ENCODE peak calls at places on chromosome X, in seven cellular contexts. F is SK-MEL-5; T is body of pancreas; K is HT1080; R is effector CD4-positive, alpha-beta T cell; Z is nephron progenitor cell; P is Right ventricle myocardium inferior. H is an unnamed sample.

GRCh38 chrX:24838624-24839023 is 144.9 kb downstream of the POLA1 start:
- DNase-seq in Z (no peak), F (peak; percentile 52), K (peak; percentile 4), R (peak; percentile 3), P (no peak), T (no peak), H (peak; percentile 21)

GRCh38 chrX:24282381-24283121 is 31.3 kb downstream of the SUPT20HL2 start:
- DNase-seq in F (peak; percentile 19), R (no peak), P (no peak), Z (peak; percentile 41), T (peak; percentile 17), K (no peak), H (no peak)

GRCh38 chrX:140815868-140816267 is 106.3 kb downstream of the LINC00632 start:
- DNase-seq in K (peak; percentile 34), T (no peak), F (peak; percentile 4), P (no peak), R (no peak), Z (no peak), H (no peak)

GRCh38 chrX:23954396-23954795 is 46.6 kb downstream of the CXorf58 start:
- DNase-seq in P (no peak), Z (no peak), T (no peak), R (no peak), F (no peak), K (no peak), H (no peak)

GRCh38 chrX:20857746-20858145 is 516.5 kb upstream of the CNKSR2 start:
- DNase-seq in P (no peak), R (no peak), K (peak; percentile 1), T (no peak), F (no peak), Z (no peak), H (no peak)

GRCh38 chrX:150100261-150100660 is 162.0 kb upstream of the EOLA2 start:
- DNase-seq in Z (no peak), T (no peak), K (no peak), P (no peak), F (no peak), R (no peak), H (no peak)

GRCh38 chrX:80412042-80412441 is 8.2 kb upstream of the TENT5D start:
- DNase-seq in F (no peak), P (no peak), Z (no peak), K (no peak), T (no peak), R (no peak), H (no peak)

GRCh38 chrX:155031657-155032056 is 5.0 kb downstream of the FUNDC2 start:
- DNase-seq in P (no peak), K (no peak), R (no peak), Z (no peak), T (no peak), F (no peak), H (no peak)

GRCh38 chrX:140710710-140711109 is 1.2 kb downstream of the LINC00632 start:
- DNase-seq in T (no peak), R (no peak), F (peak; percentile 52), Z (peak; percentile 8), K (peak; percentile 78), P (no peak), H (no peak)

GRCh38 chrX:87788976-87789375 is 271.4 kb downstream of the KLHL4 start:
- DNase-seq in K (no peak), Z (no peak), F (no peak), P (no peak), R (no peak), T (no peak), H (no peak)

GRCh38 chrX:31331045-31331444 is 259.2 kb upstream of the FTHL17 start:
- DNase-seq in T (no peak), Z (no peak), K (no peak), F (no peak), P (no peak), R (no peak), H (no peak)

GRCh38 chrX:122622800-122623199 is 561.3 kb upstream of the GRIA3 start:
- DNase-seq in Z (no peak), P (no peak), T (no peak), K (no peak), F (no peak), R (no peak), H (no peak)

GRCh38 chrX:154310991-154311541 is 15.5 kb downstream of the TKTL1 start:
- DNase-seq in Z (no peak), R (no peak), T (no peak), F (no peak), K (no peak), P (no peak), H (no peak)

GRCh38 chrX:21907250-21907649 is 33.3 kb upstream of the SMS start:
- DNase-seq in F (no peak), P (no peak), T (no peak), Z (peak; percentile 10), R (no peak), K (no peak), H (no peak)

GRCh38 chrX:17005712-17006372 is 59.4 kb downstream of the REPS2 start:
- DNase-seq in F (no peak), K (no peak), P (no peak), R (no peak), T (no peak), Z (no peak), H (no peak)

GRCh38 chrX:30493348-30493747 is 84.2 kb downstream of the TASL start:
- DNase-seq in Z (no peak), T (no peak), K (no peak), P (no peak), R (no peak), F (no peak), H (no peak)

GRCh38 chrX:155612312-155613224 is at the start of gene TMLHE:
- DNase-seq in R (peak; percentile 21), Z (peak; percentile 59), T (peak; percentile 51), P (peak; percentile 80), K (peak; percentile 34), F (peak; percentile 55), H (peak; percentile 82)

GRCh38 chrX:65536291-65536690 is 1.7 kb upstream of the LAS1L start:
- DNase-seq in R (no peak), K (peak; percentile 48), F (no peak), P (no peak), Z (no peak), T (no peak), H (no peak)

GRCh38 chrX:25020391-25021131 is 4.8 kb upstream of the ARX start:
- DNase-seq in F (peak; percentile 48), Z (peak; percentile 80), T (no peak), R (no peak), P (no peak), K (no peak), H (no peak)

GRCh38 chrX:129522184-129523059 is 868 bp downstream of the SMARCA1 start:
- DNase-seq in Z (peak; percentile 79), K (peak; percentile 65), F (peak; percentile 48), R (no peak), P (peak; percentile 62), T (peak; percentile 50), H (peak; percentile 37)

GRCh38 chrX:100895365-100896075 is 21.4 kb upstream of the NOX1 start:
- DNase-seq in P (no peak), K (peak; percentile 40), F (peak; percentile 63), R (no peak), T (peak; percentile 9), Z (peak; percentile 3), H (no peak)

GRCh38 chrX:9829308-9830267 is 43.4 kb downstream of the SHROOM2 start:
- DNase-seq in Z (no peak), T (no peak), F (no peak), P (no peak), K (peak; percentile 94), R (no peak), H (no peak)

GRCh38 chrX:8404958-8405357 is 59.7 kb upstream of the VCX3B start:
- DNase-seq in K (no peak), P (no peak), T (no peak), F (no peak), Z (no peak), R (no peak), H (no peak)

GRCh38 chrX:145609951-145610511 is 207.6 kb upstream of the SLITRK2 start:
- DNase-seq in R (no peak), Z (no peak), P (no peak), K (peak; percentile 89), F (peak; percentile 26), T (no peak), H (no peak)

GRCh38 chrX:7689791-7690412 is 153.1 kb upstream of the VCX start:
- DNase-seq in P (no peak), R (no peak), T (no peak), K (no peak), F (no peak), Z (no peak), H (no peak)

GRCh38 chrX:25873196-25873595 is 264.9 kb upstream of the MAGEB18 start:
- DNase-seq in Z (no peak), P (no peak), T (peak; percentile 13), R (no peak), F (no peak), K (peak; percentile 39), H (no peak)

GRCh38 chrX:37060999-37061398 is 52.8 kb downstream of the FAM47C start:
- DNase-seq in P (no peak), T (no peak), Z (peak; percentile 15), K (peak; percentile 35), R (no peak), F (peak; percentile 67), H (no peak)

GRCh38 chrX:133580630-133581029 is 165.3 kb upstream of the GPC4 start:
- DNase-seq in P (no peak), R (no peak), K (no peak), Z (no peak), T (no peak), F (no peak), H (no peak)

GRCh38 chrX:56994375-56995270 is 718 bp downstream of the SPIN3 start:
- DNase-seq in Z (peak; percentile 3), P (no peak), R (no peak), K (peak; percentile 0), F (no peak), T (no peak), H (no peak)

GRCh38 chrX:64792598-64793337 is 183.5 kb downstream of the ZC4H2 start:
- DNase-seq in R (no peak), K (no peak), Z (no peak), T (no peak), P (no peak), F (no peak), H (no peak)

GRCh38 chrX:145825896-145826295 is 8.3 kb downstream of the SLITRK2 start:
- DNase-seq in Z (no peak), T (peak; percentile 25), R (no peak), F (peak; percentile 65), K (no peak), P (no peak), H (no peak)

GRCh38 chrX:17559728-17560379 is 177.4 kb upstream of the SCML1 start:
- DNase-seq in T (no peak), Z (no peak), R (no peak), K (peak; percentile 86), F (no peak), P (no peak), H (no peak)

GRCh38 chrX:34805951-34806350 is 136.6 kb upstream of the FAM47B start:
- DNase-seq in R (no peak), K (no peak), Z (no peak), P (no peak), F (no peak), T (no peak), H (no peak)

GRCh38 chrX:374566-374965 is 12.1 kb downstream of the PPP2R3B start:
- DNase-seq in Z (peak; percentile 38), P (no peak), F (no peak), R (no peak), T (no peak), K (no peak), H (no peak)

GRCh38 chrX:19372170-19373033 is 28.7 kb downstream of the PDHA1 start:
- DNase-seq in F (peak; percentile 64), P (no peak), T (peak; percentile 67), R (peak; percentile 52), K (peak; percentile 67), Z (peak; percentile 71), H (peak; percentile 67)

GRCh38 chrX:41384041-41384705 is 50.2 kb downstream of the DDX3X start:
- DNase-seq in T (peak; percentile 62), R (peak; percentile 46), Z (no peak), K (peak; percentile 68), F (no peak), P (peak; percentile 90), H (peak; percentile 74)

H was measured in colonic mucosa.